ENCODE peak calls at places on chromosomes 11 and 22, in four cellular contexts. M, Q, J and T are unnamed samples.

GRCh38 chr11:121459413-121460041 is 6.8 kb upstream of the SORL1-AS1 start:
- DNase-seq in J (peak; percentile 97), M (no peak), Q (no peak), T (no peak)

GRCh38 chr22:19713650-19714319 is 518 bp upstream of the SEPTIN5 start:
- DNase-seq in J (no peak), M (no peak), Q (no peak), T (no peak)

GRCh38 chr11:125412509-125412908 is 83.6 kb downstream of the FEZ1 start:
- DNase-seq in Q (no peak), J (no peak), M (no peak), T (no peak)

GRCh38 chr11:118224512-118225180 is at the start of gene JAML:
- DNase-seq in J (no peak), Q (no peak), M (no peak), T (no peak)

GRCh38 chr11:334264-335033 is 13.8 kb upstream of the IFITM3 start:
- DNase-seq in M (no peak), Q (peak; percentile 54), J (no peak), T (peak; percentile 74)

GRCh38 chr11:75939992-75940391 is 125.0 kb downstream of the UVRAG start:
- DNase-seq in J (no peak), M (no peak), Q (no peak), T (no peak)

GRCh38 chr11:33344611-33345010 is 87.4 kb downstream of the HIPK3 start:
- DNase-seq in M (no peak), J (peak; percentile 4), Q (no peak), T (no peak)

GRCh38 chr22:24067587-24068376 is 56.7 kb downstream of the CABIN1 start:
- DNase-seq in J (no peak), Q (no peak), M (no peak), T (no peak)

GRCh38 chr11:65786786-65787636 is at the start of gene OVOL1:
- DNase-seq in Q (no peak), J (no peak), M (no peak), T (peak; percentile 76)

GRCh38 chr11:26677566-26677965 is 44.3 kb downstream of the SLC5A12 start:
- DNase-seq in Q (no peak), J (no peak), M (no peak), T (no peak)

GRCh38 chr11:4697583-4697982 is at the start of gene OR51E2:
- DNase-seq in J (no peak), M (no peak), Q (no peak), T (peak; percentile 9)

GRCh38 chr11:35247428-35247827 is 108.5 kb downstream of the CD44 start:
- DNase-seq in Q (no peak), J (no peak), M (no peak), T (no peak)

GRCh38 chr11:128361451-128362020 is 225.8 kb downstream of the ETS1 start:
- DNase-seq in M (no peak), J (no peak), Q (no peak), T (no peak)

GRCh38 chr11:46520971-46521745 is 72.7 kb downstream of the AMBRA1 start:
- DNase-seq in Q (no peak), J (no peak), M (no peak), T (no peak)

GRCh38 chr22:37018086-37018814 is 997 bp downstream of the TST start:
- DNase-seq in Q (no peak), M (no peak), J (no peak), T (no peak)

GRCh38 chr11:117832511-117832910 is 8.0 kb upstream of the FXYD2 start:
- DNase-seq in Q (no peak), M (no peak), J (no peak), T (no peak)

GRCh38 chr11:5366856-5367255 is 15.5 kb downstream of the OR51B6 start:
- DNase-seq in J (no peak), M (no peak), Q (no peak), T (no peak)

GRCh38 chr11:66607126-66607834 is 9.2 kb upstream of the RBM14 start:
- DNase-seq in M (no peak), Q (no peak), J (peak; percentile 82), T (no peak)

GRCh38 chr11:70913715-70914231 is 338.6 kb downstream of the SHANK2 start:
- DNase-seq in M (no peak), J (no peak), Q (no peak), T (peak; percentile 15)

GRCh38 chr22:44026630-44027511 is 2.8 kb downstream of the PARVB start:
- DNase-seq in M (no peak), Q (peak; percentile 41), J (no peak), T (no peak)
- TF ChIP-seq MAFK in M (no peak), Q (no peak), J (no peak), T (no peak)

DNA sequence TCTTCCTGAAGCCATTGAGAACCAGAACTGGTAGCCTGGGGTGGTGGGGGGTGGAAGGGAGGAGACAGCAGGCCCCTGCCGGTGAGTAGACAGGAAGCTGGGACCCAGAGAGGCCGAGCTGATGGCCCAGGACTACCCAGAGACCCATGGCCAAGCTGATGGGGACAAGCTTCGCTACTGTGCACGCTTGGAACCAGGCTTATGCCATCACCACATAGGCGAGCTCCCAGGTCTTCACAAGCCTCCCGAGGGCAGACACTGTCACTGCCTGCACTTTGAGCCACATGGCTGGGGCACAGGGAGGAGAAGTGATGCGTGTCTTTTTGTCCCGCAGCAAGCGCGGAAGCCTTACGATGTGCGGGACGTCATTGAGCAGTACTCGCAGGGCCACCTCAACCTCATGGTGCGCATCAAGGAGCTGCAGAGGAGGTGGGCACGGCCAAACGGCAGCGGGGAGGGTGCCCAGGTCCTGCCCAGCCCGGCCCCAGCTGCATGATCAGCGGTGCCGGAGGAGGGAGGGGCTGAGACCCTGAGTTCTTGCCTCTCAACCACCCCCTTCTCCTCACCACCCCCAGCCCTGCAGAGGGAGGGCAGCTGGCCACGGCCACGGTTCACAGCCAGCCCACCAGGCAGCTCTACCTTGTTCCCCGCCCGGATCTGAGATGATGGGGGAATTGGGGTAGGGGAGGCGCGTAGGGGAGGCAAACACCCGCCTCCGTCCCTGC is 76.0 kb upstream of the KCNQ1OT1 start:
- DNase-seq in Q (no peak), J (no peak), M (no peak), T (no peak)
- TF ChIP-seq HDAC2 in Q (no peak), J (no peak), M (no peak), T (no peak)

DNA sequence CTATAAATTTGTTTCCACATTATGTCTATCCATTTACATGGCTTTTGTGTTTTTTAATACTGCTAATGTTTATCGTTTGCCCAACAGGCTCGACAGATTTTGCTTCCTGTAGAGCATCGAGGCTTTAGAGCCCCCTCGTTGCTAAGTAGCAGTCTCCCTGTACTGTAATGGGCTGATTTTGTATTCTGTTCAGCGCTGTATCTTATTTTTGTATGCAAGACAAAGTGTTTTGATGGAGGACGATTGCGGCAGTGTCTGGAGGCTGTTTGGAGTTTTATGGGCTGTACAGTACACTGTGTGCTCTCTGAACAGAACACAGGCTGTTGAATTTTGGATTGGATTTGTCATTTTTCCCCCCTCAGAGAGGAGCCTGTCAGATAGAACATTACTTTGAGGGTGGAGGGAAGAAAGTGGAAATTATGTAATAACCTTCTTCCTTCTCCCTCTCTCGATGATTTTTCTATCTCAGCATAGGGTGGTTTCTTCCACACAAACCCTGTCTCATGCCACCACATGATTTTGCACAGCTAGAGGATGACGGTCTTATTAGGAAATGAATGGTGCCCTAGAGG is 104.4 kb downstream of the ZBTB16 start:
- DNase-seq in Q (no peak), J (no peak), M (no peak), T (no peak)
- TF ChIP-seq MAFK in Q (no peak), J (no peak), M (no peak), T (no peak)

GRCh38 chr22:31970490-31971444 is 26.4 kb downstream of the YWHAH start:
- DNase-seq in J (peak; percentile 31), M (peak; percentile 71), Q (peak; percentile 95), T (peak; percentile 61)

GRCh38 chr22:31972180-31972579 is 27.8 kb downstream of the YWHAH start:
- DNase-seq in Q (no peak), M (no peak), J (no peak), T (no peak)

GRCh38 chr22:31973739-31974138 is 29.4 kb downstream of the YWHAH start:
- DNase-seq in Q (no peak), M (no peak), J (no peak), T (no peak)

GRCh38 chr22:31968022-31968421 is 23.7 kb downstream of the YWHAH start:
- DNase-seq in M (no peak), Q (no peak), J (no peak), T (no peak)

DNA sequence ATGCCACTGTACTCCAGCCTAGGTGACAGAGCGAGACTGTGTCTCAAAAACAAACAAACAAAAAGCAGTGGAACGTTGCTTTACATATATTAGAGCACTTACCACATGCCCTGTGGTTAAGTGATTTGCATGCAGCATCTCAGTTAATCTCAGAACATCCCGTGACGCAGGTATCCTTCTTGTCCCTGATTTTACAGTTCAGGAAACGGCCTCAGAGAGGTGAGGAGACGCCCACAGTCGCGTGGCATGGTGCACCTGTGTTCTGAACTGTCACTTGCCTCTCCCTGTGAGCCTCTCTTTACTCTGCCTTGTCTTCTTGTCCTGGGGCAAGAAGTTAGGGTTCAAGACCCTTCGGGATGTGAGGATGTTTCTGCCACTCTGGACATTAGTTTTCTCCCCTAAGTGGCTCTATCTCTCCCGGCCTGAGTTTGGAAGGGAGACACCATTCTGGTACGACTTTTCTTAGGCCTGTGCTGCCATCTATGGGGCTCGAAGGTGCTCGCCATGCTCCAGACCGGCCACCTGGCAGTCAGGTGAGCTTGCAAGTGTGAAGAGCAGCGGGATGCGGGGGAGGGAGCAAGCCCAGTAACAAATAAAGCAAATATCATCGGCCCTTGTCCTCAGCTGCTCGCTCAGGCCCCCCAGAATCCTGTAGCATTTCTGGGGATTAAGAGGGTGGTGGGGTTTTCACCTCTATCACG is 25.6 kb downstream of the YWHAH start:
- DNase-seq in Q (peak; percentile 58), M (peak; percentile 69), J (peak; percentile 61), T (peak; percentile 74)
- TF ChIP-seq HDAC2 in Q (no peak), M (no peak), J (no peak), T (no peak)

GRCh38 chr11:43944761-43945311 is 2.4 kb downstream of the C11orf96 start:
- DNase-seq in Q (peak; percentile 83), M (peak; percentile 79), J (peak; percentile 19), T (no peak)
- TF ChIP-seq MAFK in Q (no peak), M (no peak), J (no peak), T (no peak)